ENCODE peak calls at places on chromosomes 16 and 17, in four cellular contexts. One of them, this sample, is unnamed.

GRCh38 chr17:48610282-48611211 is at the start of gene HOXB7:
- DNase-seq in K562: peak
- DNase-seq in endothelial cell of umbilical vein: peak
- DNase-seq in HepG2: no peak
- DNase-seq in this sample: no peak

GRCh38 chr17:77753246-77753645 is 205.3 kb upstream of the TNRC6C start:
- DNase-seq in K562: no peak
- DNase-seq in endothelial cell of umbilical vein: no peak
- DNase-seq in HepG2: no peak
- DNase-seq in this sample: no peak

GRCh38 chr16:89921699-89922476 is 1.3 kb upstream of the TUBB3 start:
- DNase-seq in K562: peak
- DNase-seq in endothelial cell of umbilical vein: peak
- DNase-seq in HepG2: peak
- DNase-seq in this sample: peak

GRCh38 chr16:54351171-54351570 is 64.6 kb upstream of the IRX3 start:
- DNase-seq in K562: no peak
- DNase-seq in endothelial cell of umbilical vein: no peak
- DNase-seq in HepG2: no peak
- DNase-seq in this sample: no peak

GRCh38 chr16:65059421-65059980 is 62.4 kb downstream of the CDH11 start:
- DNase-seq in K562: no peak
- DNase-seq in endothelial cell of umbilical vein: no peak
- DNase-seq in HepG2: no peak
- DNase-seq in this sample: no peak

GRCh38 chr17:21474815-21475214 is 98.7 kb downstream of the KCNJ12 start:
- DNase-seq in K562: no peak
- DNase-seq in endothelial cell of umbilical vein: no peak
- DNase-seq in HepG2: no peak
- DNase-seq in this sample: no peak

GRCh38 chr16:2530629-2531318 is 434 bp downstream of the CEMP1 start:
- DNase-seq in K562: no peak
- DNase-seq in endothelial cell of umbilical vein: no peak
- DNase-seq in HepG2: no peak
- DNase-seq in this sample: no peak

GRCh38 chr16:9846362-9847099 is 335.7 kb downstream of the GRIN2A start:
- DNase-seq in K562: no peak
- DNase-seq in endothelial cell of umbilical vein: peak
- DNase-seq in HepG2: no peak
- DNase-seq in this sample: no peak

GRCh38 chr17:56815711-56816110 is 18.0 kb downstream of the C17orf67 start:
- DNase-seq in K562: no peak
- DNase-seq in endothelial cell of umbilical vein: peak
- DNase-seq in HepG2: no peak
- DNase-seq in this sample: no peak

GRCh38 chr17:29042679-29043538 is at the start of gene PIPOX:
- DNase-seq in K562: peak
- DNase-seq in endothelial cell of umbilical vein: peak
- DNase-seq in HepG2: peak
- DNase-seq in this sample: peak
- TF ChIP-seq MAX in K562: no peak
- TF ChIP-seq MAX in endothelial cell of umbilical vein: no peak
- TF ChIP-seq MAX in HepG2: peak
- TF ChIP-seq MAX in this sample: no peak

DNA sequence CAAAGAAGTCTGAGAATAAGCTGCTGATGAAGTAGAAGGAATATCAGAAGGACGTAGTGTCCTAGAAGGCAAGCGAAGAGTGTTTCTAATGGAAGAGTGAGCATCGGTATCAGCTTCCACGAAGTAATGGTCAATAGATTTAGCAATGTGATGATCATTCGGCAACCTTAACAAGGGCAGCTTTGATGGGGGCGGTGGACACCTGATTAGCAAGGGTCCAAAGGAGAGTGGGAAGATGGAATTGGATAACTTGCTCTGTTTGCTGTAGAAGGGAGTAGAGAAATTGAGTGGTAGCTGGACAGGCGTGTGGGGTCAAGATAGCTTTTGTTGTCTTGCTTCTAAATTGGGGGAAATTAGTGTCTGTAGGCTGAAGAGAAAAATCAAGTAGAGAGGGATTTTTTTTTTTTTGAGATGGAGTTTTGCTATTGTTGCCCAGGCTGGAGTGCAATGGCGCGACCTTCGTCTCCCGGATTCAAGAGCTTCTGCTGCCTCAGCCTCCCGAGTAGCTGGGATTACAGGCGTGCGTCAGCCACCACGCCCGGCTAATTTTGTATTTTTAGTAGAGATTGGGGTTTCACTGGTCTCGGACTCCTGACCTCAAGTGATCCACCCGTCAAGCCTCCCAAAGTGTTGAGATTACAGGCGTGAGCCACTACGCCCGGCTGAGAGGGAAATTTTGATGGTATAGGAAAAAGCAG is 13.9 kb upstream of the HES7 start:
- DNase-seq in K562: peak
- DNase-seq in endothelial cell of umbilical vein: no peak
- DNase-seq in HepG2: no peak
- DNase-seq in this sample: no peak
- TF ChIP-seq MAX in K562: no peak
- TF ChIP-seq MAX in endothelial cell of umbilical vein: no peak
- TF ChIP-seq MAX in HepG2: no peak
- TF ChIP-seq MAX in this sample: no peak

GRCh38 chr17:75587718-75588545 is at the start of gene MYO15B:
- DNase-seq in K562: peak
- DNase-seq in endothelial cell of umbilical vein: peak
- DNase-seq in HepG2: no peak
- DNase-seq in this sample: peak
- TF ChIP-seq MAX in K562: no peak
- TF ChIP-seq MAX in endothelial cell of umbilical vein: no peak
- TF ChIP-seq MAX in HepG2: no peak
- TF ChIP-seq MAX in this sample: no peak

GRCh38 chr16:1079341-1079740 is 6.8 kb downstream of the SSTR5 start:
- DNase-seq in K562: no peak
- DNase-seq in endothelial cell of umbilical vein: no peak
- DNase-seq in HepG2: no peak
- DNase-seq in this sample: no peak

GRCh38 chr16:1079786-1080525 is 7.4 kb downstream of the SSTR5 start:
- DNase-seq in K562: no peak
- DNase-seq in endothelial cell of umbilical vein: no peak
- DNase-seq in HepG2: no peak
- DNase-seq in this sample: no peak

GRCh38 chr16:1076801-1077576 is 4.4 kb downstream of the SSTR5 start:
- DNase-seq in K562: no peak
- DNase-seq in endothelial cell of umbilical vein: no peak
- DNase-seq in HepG2: peak
- DNase-seq in this sample: no peak

GRCh38 chr16:1077877-1078578 is 5.5 kb downstream of the SSTR5 start:
- DNase-seq in K562: no peak
- DNase-seq in endothelial cell of umbilical vein: no peak
- DNase-seq in HepG2: no peak
- DNase-seq in this sample: no peak

DNA sequence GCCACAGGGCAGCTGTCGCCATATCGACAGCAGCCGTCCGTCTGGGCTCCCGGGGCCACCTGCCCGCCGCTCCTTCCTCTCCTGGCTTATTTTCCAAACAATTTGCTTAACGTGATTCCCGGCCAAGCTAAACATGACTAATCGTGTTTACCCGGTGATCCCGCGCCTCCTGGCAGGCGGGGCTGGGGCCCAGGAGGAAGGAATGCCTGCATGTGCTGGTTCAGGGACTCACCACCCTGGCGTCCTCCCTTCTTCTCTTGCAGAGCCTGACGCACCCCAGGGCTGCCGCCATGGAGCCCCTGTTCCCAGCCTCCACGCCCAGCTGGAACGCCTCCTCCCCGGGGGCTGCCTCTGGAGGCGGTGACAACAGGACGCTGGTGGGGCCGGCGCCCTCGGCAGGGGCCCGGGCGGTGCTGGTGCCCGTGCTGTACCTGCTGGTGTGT is 6.1 kb downstream of the SSTR5 start:
- DNase-seq in K562: no peak
- DNase-seq in endothelial cell of umbilical vein: peak
- DNase-seq in HepG2: peak
- DNase-seq in this sample: no peak
- TF ChIP-seq MAX in K562: no peak
- TF ChIP-seq MAX in endothelial cell of umbilical vein: no peak
- TF ChIP-seq MAX in HepG2: peak
- TF ChIP-seq MAX in this sample: no peak

GRCh38 chr17:17216236-17216635 is 10.1 kb upstream of the PLD6 start:
- DNase-seq in K562: no peak
- DNase-seq in endothelial cell of umbilical vein: no peak
- DNase-seq in HepG2: no peak
- DNase-seq in this sample: no peak

GRCh38 chr17:17214646-17215436 is 8.7 kb upstream of the PLD6 start:
- DNase-seq in K562: no peak
- DNase-seq in endothelial cell of umbilical vein: no peak
- DNase-seq in HepG2: no peak
- DNase-seq in this sample: no peak

GRCh38 chr17:17213775-17214174 is 7.6 kb upstream of the PLD6 start:
- DNase-seq in K562: no peak
- DNase-seq in endothelial cell of umbilical vein: no peak
- DNase-seq in HepG2: no peak
- DNase-seq in this sample: no peak

GRCh38 chr17:17216776-17217175 is 10.6 kb upstream of the PLD6 start:
- DNase-seq in K562: no peak
- DNase-seq in endothelial cell of umbilical vein: no peak
- DNase-seq in HepG2: no peak
- DNase-seq in this sample: no peak

DNA sequence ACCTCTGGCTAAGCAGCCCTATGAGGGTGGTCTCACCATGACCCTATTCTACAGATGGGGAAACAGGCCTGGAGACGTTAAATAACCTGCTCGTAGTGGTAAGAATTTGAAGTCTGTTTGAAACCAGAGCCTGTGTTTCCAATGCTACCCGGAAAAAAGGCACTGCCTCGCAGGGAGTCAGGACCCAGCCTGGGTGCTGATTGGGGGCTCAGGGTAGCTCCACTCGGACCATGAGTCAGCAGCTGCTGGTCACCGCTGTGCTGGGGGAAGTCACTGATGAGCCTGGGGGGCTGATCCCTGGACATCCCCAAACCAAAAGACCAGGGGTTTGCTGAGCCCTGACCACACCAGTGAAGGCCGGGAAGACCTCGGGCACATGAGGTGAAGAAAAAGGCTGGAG is 9.4 kb upstream of the PLD6 start:
- DNase-seq in K562: no peak
- DNase-seq in endothelial cell of umbilical vein: no peak
- DNase-seq in HepG2: no peak
- DNase-seq in this sample: no peak
- TF ChIP-seq MAX in K562: no peak
- TF ChIP-seq MAX in endothelial cell of umbilical vein: no peak
- TF ChIP-seq MAX in HepG2: no peak
- TF ChIP-seq MAX in this sample: no peak

GRCh38 chr16:74123195-74123594 is 173.4 kb upstream of the PSMD7 start:
- DNase-seq in K562: no peak
- DNase-seq in endothelial cell of umbilical vein: no peak
- DNase-seq in HepG2: no peak
- DNase-seq in this sample: no peak

DNA sequence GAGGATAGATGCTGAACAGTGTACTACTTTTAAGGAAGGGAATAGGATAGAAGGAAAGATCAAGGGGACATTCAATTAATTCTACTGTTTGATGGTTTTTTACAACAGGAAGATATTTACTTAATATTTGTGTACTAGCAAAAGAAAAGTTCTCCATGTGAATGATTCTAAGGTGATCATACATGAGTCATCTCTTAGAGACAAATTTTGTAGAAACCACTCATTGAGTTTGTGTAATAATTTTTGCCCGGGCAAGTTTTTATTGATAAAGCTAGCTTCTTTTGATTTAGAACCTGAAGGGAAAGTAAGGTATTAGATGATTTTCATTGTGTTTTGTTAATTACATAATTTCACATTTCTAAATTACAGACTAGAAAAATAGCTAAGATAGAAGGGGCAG is 172.8 kb upstream of the PSMD7 start:
- DNase-seq in K562: no peak
- DNase-seq in endothelial cell of umbilical vein: no peak
- DNase-seq in HepG2: no peak
- DNase-seq in this sample: no peak
- TF ChIP-seq MAX in K562: no peak
- TF ChIP-seq MAX in endothelial cell of umbilical vein: no peak
- TF ChIP-seq MAX in HepG2: no peak
- TF ChIP-seq MAX in this sample: no peak

GRCh38 chr16:17591655-17592405 is 121.1 kb upstream of the XYLT1 start:
- DNase-seq in K562: peak
- DNase-seq in endothelial cell of umbilical vein: no peak
- DNase-seq in HepG2: no peak
- DNase-seq in this sample: no peak
- TF ChIP-seq MAX in K562: no peak
- TF ChIP-seq MAX in endothelial cell of umbilical vein: no peak
- TF ChIP-seq MAX in HepG2: no peak
- TF ChIP-seq MAX in this sample: no peak

GRCh38 chr16:72769876-72770275 is 278.1 kb downstream of the ZFHX3 start:
- DNase-seq in K562: no peak
- DNase-seq in endothelial cell of umbilical vein: no peak
- DNase-seq in HepG2: no peak
- DNase-seq in this sample: no peak
- TF ChIP-seq MAX in K562: no peak
- TF ChIP-seq MAX in endothelial cell of umbilical vein: no peak
- TF ChIP-seq MAX in HepG2: no peak
- TF ChIP-seq MAX in this sample: no peak

GRCh38 chr17:73493212-73493814 is 150.9 kb downstream of the SDK2 start:
- DNase-seq in K562: no peak
- DNase-seq in endothelial cell of umbilical vein: no peak
- DNase-seq in HepG2: no peak
- DNase-seq in this sample: no peak
- TF ChIP-seq MAX in K562: no peak
- TF ChIP-seq MAX in endothelial cell of umbilical vein: no peak
- TF ChIP-seq MAX in HepG2: no peak
- TF ChIP-seq MAX in this sample: no peak